ENCODE peak calls at places on chromosomes 6 and 20, in seven cellular contexts. H is activated CD8-positive, alpha-beta T cell treated with anti-CD3 and anti-CD28 coated beads for 36 hours; R is HFF-Myc; I is pancreas; E is mucosa of descending colon; P is prostate gland; B is breast epithelium. C is an unnamed sample.

GRCh38 chr20:21526776-21527175 is 12.9 kb upstream of the NKX2-2 start:
- DNase-seq in R (no peak), H (no peak), P (no peak), I (no peak), B (no peak), E (no peak), C (no peak)

GRCh38 chr6:167985205-167985604 is 12.3 kb upstream of the KIF25 start:
- DNase-seq in P (no peak), I (no peak), H (no peak), E (no peak), R (no peak), B (no peak), C (no peak)

GRCh38 chr6:102736941-102737368 is 1343.4 kb downstream of the GRIK2 start:
- DNase-seq in I (no peak), B (no peak), E (no peak), P (no peak), H (no peak), R (peak; percentile 66), C (no peak)

GRCh38 chr20:38338849-38339520 is 7.3 kb upstream of the LBP start:
- DNase-seq in I (no peak), P (no peak), B (no peak), E (no peak), R (no peak), H (no peak), C (no peak)

GRCh38 chr20:37986873-37987601 is 46.2 kb downstream of the TTI1 start:
- DNase-seq in B (peak; percentile 74), H (no peak), E (peak; percentile 52), R (no peak), P (peak; percentile 82), I (peak; percentile 74), C (peak; percentile 69)

GRCh38 chr20:38969708-38970107 is 7.6 kb downstream of the DHX35 start:
- DNase-seq in R (no peak), H (no peak), I (no peak), B (no peak), P (no peak), E (peak; percentile 46), C (no peak)

GRCh38 chr6:49142422-49143151 is 320.5 kb downstream of the MMUT start:
- DNase-seq in H (no peak), I (no peak), E (no peak), P (no peak), B (no peak), R (no peak), C (no peak)

GRCh38 chr6:86148586-86148985 is 505.9 kb upstream of the SYNCRIP start:
- DNase-seq in H (no peak), I (peak; percentile 59), P (no peak), R (no peak), B (no peak), E (no peak), C (no peak)

GRCh38 chr6:12001004-12001705 is 11.0 kb upstream of the HIVEP1 start:
- DNase-seq in I (no peak), E (no peak), R (no peak), H (no peak), P (no peak), B (no peak), C (no peak)

GRCh38 chr6:166446146-166446545 is 63.4 kb upstream of the MPC1 start:
- DNase-seq in B (no peak), H (no peak), R (no peak), E (no peak), I (no peak), P (no peak), C (no peak)

GRCh38 chr6:158226655-158227512 is 58.7 kb downstream of the GTF2H5 start:
- DNase-seq in E (peak; percentile 52), I (peak; percentile 29), B (no peak), R (no peak), P (no peak), H (no peak), C (no peak)
- TF ChIP-seq CTCF in E (no peak), I (no peak), B (no peak), R (no peak), P (no peak), H (no peak), C (no peak)

DNA sequence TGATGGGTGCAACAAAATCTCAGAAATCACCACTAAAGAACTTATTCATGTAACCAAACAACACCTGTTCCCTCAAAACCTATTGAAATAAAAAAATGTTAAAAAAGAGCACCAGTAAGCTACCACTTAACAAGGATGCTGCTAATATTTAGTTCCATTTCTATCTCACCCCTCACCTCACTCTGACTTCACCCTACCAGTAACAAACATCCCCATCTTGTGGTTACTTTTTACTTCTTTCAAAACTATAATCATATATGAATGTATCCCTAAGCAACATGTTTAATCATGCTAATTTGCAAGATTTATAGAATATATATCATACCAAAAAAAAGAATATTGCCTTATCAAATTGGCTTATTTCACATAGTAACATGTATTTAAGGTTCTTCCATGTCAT is 27.4 kb upstream of the SLC24A3 start:
- DNase-seq in E (no peak), I (no peak), H (no peak), P (no peak), B (no peak), R (no peak), C (no peak)
- TF ChIP-seq CTCF in E (no peak), I (no peak), H (no peak), P (peak; percentile 5), B (no peak), R (no peak), C (no peak)

DNA sequence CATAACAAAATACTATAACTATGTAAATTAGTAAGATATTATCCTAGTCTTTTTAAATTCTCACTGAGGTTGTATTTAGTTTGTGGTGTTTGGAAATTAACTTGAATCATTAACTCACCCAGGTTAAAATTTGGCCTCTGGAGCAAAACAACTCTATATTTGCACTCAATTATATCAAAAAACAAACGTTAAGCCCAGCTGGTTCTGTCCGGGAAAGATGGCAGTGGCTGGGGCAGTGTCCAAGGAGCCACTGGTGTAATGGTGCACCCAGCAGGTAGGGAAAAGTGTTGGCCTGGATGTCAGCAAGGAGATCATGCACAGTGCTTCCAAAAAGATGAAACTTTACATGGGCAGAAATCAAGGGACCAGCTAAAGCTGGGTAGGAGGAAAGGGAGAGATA is 285.3 kb upstream of the CITED2 start:
- DNase-seq in I (peak; percentile 18), E (no peak), P (no peak), H (no peak), R (no peak), B (no peak), C (no peak)
- TF ChIP-seq CTCF in I (no peak), E (no peak), P (no peak), H (no peak), R (no peak), B (no peak), C (no peak)

GRCh38 chr20:14622796-14623195 is 285.4 kb upstream of the FLRT3 start:
- DNase-seq in P (no peak), B (no peak), E (no peak), R (peak; percentile 10), I (no peak), H (no peak), C (no peak)
- TF ChIP-seq CTCF in P (no peak), B (no peak), E (no peak), R (peak; percentile 30), I (no peak), H (no peak), C (no peak)

DNA sequence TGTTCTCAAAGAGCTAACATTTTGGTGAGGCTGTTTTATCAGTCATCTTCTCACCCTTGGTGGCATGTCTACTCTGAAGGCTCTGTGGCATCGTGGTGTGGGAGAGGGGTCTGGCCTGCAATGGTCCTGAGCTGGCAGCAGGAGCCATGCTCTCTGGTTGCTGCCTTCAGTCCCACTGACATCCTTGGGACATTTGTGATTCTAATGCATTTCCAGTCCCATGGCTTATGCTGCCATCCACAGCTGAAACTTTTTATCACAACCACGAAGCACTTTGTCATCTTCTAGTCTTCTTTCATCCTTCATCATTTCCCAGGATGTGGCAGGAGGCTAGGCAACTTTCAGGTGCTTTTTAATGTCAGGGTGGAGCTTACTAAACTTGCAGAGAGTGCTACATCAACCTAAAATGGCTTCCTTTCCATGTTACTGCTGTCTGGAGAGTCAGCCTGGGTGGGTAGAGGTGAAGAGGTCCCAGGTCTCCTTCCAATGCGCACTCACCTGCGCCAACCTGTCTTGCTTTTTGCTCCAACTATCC is 77.1 kb downstream of the GPR63 start:
- DNase-seq in R (no peak), B (no peak), H (peak; percentile 3), P (no peak), I (no peak), E (no peak), C (no peak)
- TF ChIP-seq CTCF in R (no peak), B (no peak), H (no peak), P (no peak), I (no peak), E (no peak), C (no peak)

GRCh38 chr6:99130897-99131873 is 183.4 kb upstream of the FBXL4 start:
- DNase-seq in I (no peak), P (no peak), E (no peak), R (no peak), B (no peak), H (no peak), C (no peak)
- TF ChIP-seq CTCF in I (no peak), P (no peak), E (no peak), R (no peak), B (no peak), H (no peak), C (no peak)

DNA sequence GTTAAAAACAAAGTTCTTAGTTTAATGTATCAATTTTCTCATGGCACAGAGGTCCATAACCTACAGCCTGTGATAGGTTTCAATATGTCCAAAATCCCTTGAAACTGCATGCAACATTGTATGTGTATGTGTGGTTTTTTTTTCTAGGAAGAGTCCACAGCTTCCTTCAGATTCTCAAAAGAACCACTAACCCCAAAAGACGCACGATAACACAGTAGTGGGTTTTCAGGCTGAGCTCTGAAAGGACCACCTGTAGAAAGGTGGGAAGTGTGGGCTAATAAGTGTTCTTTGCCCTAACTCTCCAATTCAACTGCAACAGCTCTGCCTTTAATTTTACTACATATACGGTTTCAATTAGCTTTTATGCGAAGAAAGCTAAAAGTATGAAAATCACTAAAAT is 11.5 kb upstream of the KATNA1 start:
- DNase-seq in I (no peak), H (no peak), P (no peak), E (no peak), R (no peak), B (no peak), C (no peak)
- TF ChIP-seq CTCF in I (no peak), H (no peak), P (no peak), E (no peak), R (no peak), B (no peak), C (no peak)

GRCh38 chr6:100173211-100173610 is 179.2 kb upstream of the MCHR2 start:
- DNase-seq in H (no peak), I (no peak), P (no peak), E (no peak), R (no peak), B (no peak), C (no peak)

GRCh38 chr6:100176951-100177710 is 183.1 kb upstream of the MCHR2 start:
- DNase-seq in E (no peak), B (no peak), H (no peak), I (no peak), P (no peak), R (no peak), C (no peak)

GRCh38 chr6:100177956-100178355 is 183.9 kb upstream of the MCHR2 start:
- DNase-seq in I (no peak), E (no peak), B (no peak), P (no peak), R (no peak), H (no peak), C (no peak)

GRCh38 chr6:100175814-100176275 is 181.8 kb upstream of the MCHR2 start:
- DNase-seq in R (peak; percentile 95), I (peak; percentile 37), H (no peak), B (no peak), E (no peak), P (no peak), C (no peak)

GRCh38 chr6:100176321-100176950 is 182.4 kb upstream of the MCHR2 start:
- DNase-seq in E (no peak), R (peak; percentile 62), H (no peak), P (no peak), B (no peak), I (no peak), C (no peak)
- TF ChIP-seq CTCF in E (no peak), R (peak; percentile 58), H (no peak), P (no peak), B (no peak), I (no peak), C (no peak)